ENCODE peak calls at places on chromosome 4, in four cellular contexts. One of them, this sample, is unnamed.

GRCh38 chr4:18366136-18366535 is 344.6 kb upstream of the LCORL start:
- DNase-seq in H1: no peak
- DNase-seq in HepG2: no peak
- DNase-seq in K562: no peak
- DNase-seq in this sample: no peak

GRCh38 chr4:154560824-154561231 is 2.0 kb upstream of the FGB start:
- DNase-seq in H1: no peak
- DNase-seq in K562: no peak
- DNase-seq in HepG2: peak; percentile 90
- DNase-seq in this sample: no peak

GRCh38 chr4:53012738-53013137 is 150.6 kb downstream of the RASL11B start:
- DNase-seq in K562: no peak
- DNase-seq in H1: no peak
- DNase-seq in HepG2: no peak
- DNase-seq in this sample: no peak

GRCh38 chr4:164529058-164529457 is 224.9 kb upstream of the SMIM31 start:
- DNase-seq in H1: no peak
- DNase-seq in HepG2: no peak
- DNase-seq in K562: no peak
- DNase-seq in this sample: no peak

GRCh38 chr4:55553442-55553841 is 6.7 kb upstream of the CLOCK start:
- DNase-seq in K562: no peak
- DNase-seq in HepG2: peak; percentile 67
- DNase-seq in H1: no peak
- DNase-seq in this sample: no peak

GRCh38 chr4:178612725-178613124 is 1170.5 kb upstream of the AGA start:
- DNase-seq in H1: no peak
- DNase-seq in K562: no peak
- DNase-seq in HepG2: no peak
- DNase-seq in this sample: no peak

GRCh38 chr4:15875663-15876460 is 62.7 kb downstream of the FGFBP1 start:
- DNase-seq in HepG2: no peak
- DNase-seq in H1: no peak
- DNase-seq in K562: no peak
- DNase-seq in this sample: no peak

GRCh38 chr4:25466966-25467697 is 90.1 kb downstream of the ANAPC4 start:
- DNase-seq in K562: no peak
- DNase-seq in HepG2: no peak
- DNase-seq in H1: no peak
- DNase-seq in this sample: no peak

GRCh38 chr4:122668241-122668640 is 47.4 kb upstream of the IL21 start:
- DNase-seq in H1: no peak
- DNase-seq in HepG2: no peak
- DNase-seq in K562: no peak
- DNase-seq in this sample: no peak

GRCh38 chr4:75990129-75990528 is 616 bp downstream of the SDAD1 start:
- DNase-seq in K562: peak; percentile 27
- DNase-seq in H1: no peak
- DNase-seq in HepG2: peak; percentile 3
- DNase-seq in this sample: no peak

GRCh38 chr4:161404346-161405110 is 759.3 kb downstream of the FSTL5 start:
- DNase-seq in HepG2: no peak
- DNase-seq in K562: no peak
- DNase-seq in H1: no peak
- DNase-seq in this sample: no peak

GRCh38 chr4:161003418-161004057 is 1160.3 kb downstream of the FSTL5 start:
- DNase-seq in HepG2: no peak
- DNase-seq in H1: no peak
- DNase-seq in K562: no peak
- DNase-seq in this sample: no peak

GRCh38 chr4:2806392-2807355 is 13.8 kb downstream of the SH3BP2 start:
- DNase-seq in HepG2: no peak
- DNase-seq in K562: no peak
- DNase-seq in H1: no peak
- DNase-seq in this sample: no peak

GRCh38 chr4:140252144-140252741 is 98.3 kb upstream of the MAML3 start:
- DNase-seq in HepG2: no peak
- DNase-seq in K562: no peak
- DNase-seq in H1: no peak
- DNase-seq in this sample: no peak
- TF ChIP-seq CBX5 in HepG2: no peak
- TF ChIP-seq CBX5 in K562: no peak
- TF ChIP-seq CBX5 in H1: no peak
- TF ChIP-seq CBX5 in this sample: no peak

DNA sequence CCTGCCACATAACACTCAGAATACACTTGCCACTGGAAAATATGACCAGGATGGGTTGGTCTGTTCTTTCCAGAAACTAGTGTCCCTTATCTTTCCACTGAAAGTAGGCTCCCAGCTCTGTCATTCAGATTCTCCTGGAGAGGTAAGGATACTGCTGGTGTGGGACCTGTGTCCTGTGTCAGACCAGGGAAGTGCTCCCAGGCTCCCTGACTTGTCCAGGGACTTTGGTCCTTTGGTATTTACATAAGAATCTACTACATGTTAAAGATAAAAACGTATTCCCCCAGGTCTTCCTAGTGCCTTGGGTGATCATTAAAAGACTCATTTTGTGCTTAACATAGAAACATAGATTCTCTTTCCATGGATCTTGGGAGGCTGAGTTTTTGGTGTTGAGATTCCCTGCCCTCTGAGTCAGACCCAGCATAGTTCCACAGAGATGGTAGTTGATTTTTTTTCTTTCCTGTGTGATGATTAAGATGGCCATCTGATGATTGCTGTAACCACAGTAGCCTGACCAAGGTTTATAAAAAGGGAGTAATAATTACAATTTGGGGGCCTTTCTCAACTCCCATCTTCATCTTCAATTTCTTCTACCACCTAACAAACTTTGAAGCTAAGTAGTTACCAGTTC is 159.8 kb upstream of the JADE1 start:
- DNase-seq in K562: no peak
- DNase-seq in HepG2: peak; percentile 6
- DNase-seq in H1: no peak
- DNase-seq in this sample: no peak
- TF ChIP-seq CBX5 in K562: no peak
- TF ChIP-seq CBX5 in HepG2: no peak
- TF ChIP-seq CBX5 in H1: no peak
- TF ChIP-seq CBX5 in this sample: no peak

DNA sequence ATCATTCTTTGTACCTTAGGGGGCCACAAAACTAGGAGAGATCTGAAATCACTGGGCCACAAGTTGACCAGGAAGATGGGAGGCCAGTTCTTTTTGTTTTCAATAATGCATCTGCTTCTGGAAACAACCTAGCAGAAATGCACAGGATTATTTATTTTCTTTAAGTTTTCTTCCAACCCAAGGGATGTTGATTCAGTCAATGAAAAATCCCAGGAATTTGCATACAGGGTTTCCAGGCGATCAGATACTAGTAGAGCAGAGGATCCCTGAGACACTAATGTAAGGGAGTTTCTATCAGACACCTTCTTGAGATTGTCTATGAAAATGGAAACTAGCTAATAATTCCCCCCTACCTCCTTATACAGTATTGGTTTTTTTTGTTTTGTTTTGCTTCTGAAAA is 7.4 kb downstream of the ATOH1 start:
- DNase-seq in H1: no peak
- DNase-seq in HepG2: no peak
- DNase-seq in K562: no peak
- DNase-seq in this sample: no peak
- TF ChIP-seq CBX5 in H1: no peak
- TF ChIP-seq CBX5 in HepG2: no peak
- TF ChIP-seq CBX5 in K562: no peak
- TF ChIP-seq CBX5 in this sample: no peak

GRCh38 chr4:26780524-26780923 is 80.1 kb upstream of the STIM2 start:
- DNase-seq in HepG2: no peak
- DNase-seq in H1: no peak
- DNase-seq in K562: no peak
- DNase-seq in this sample: no peak
- TF ChIP-seq CBX5 in HepG2: no peak
- TF ChIP-seq CBX5 in H1: no peak
- TF ChIP-seq CBX5 in K562: no peak
- TF ChIP-seq CBX5 in this sample: no peak

GRCh38 chr4:38113551-38113950 is 153.4 kb downstream of the PTTG2 start:
- DNase-seq in HepG2: no peak
- DNase-seq in K562: no peak
- DNase-seq in H1: no peak
- DNase-seq in this sample: no peak

GRCh38 chr4:38111024-38111423 is 150.8 kb downstream of the PTTG2 start:
- DNase-seq in H1: no peak
- DNase-seq in K562: no peak
- DNase-seq in HepG2: no peak
- DNase-seq in this sample: no peak

GRCh38 chr4:38113136-38113535 is 152.9 kb downstream of the PTTG2 start:
- DNase-seq in HepG2: no peak
- DNase-seq in K562: no peak
- DNase-seq in H1: no peak
- DNase-seq in this sample: no peak

GRCh38 chr4:38109896-38110295 is 149.7 kb downstream of the PTTG2 start:
- DNase-seq in HepG2: peak; percentile 73
- DNase-seq in K562: no peak
- DNase-seq in H1: no peak
- DNase-seq in this sample: no peak

DNA sequence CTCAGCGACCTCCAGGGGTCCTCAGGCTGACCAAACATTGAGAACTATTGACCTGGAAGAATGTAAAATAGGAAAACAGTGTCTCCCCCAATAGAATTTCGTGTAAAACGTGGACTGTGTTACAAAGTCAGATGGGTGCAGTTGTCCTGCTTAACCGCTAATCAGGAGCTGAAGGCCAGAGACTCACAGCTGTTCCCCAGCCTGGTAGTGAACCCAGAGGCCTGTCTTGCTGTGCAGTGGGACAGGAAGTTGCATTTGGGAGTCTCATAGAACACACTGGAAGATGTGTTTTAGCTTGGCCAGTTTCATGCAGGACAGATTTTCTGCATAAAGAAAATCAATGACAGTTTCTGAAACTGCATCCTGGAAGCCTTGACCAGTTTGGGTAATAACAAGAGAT is 151.5 kb downstream of the PTTG2 start:
- DNase-seq in H1: no peak
- DNase-seq in HepG2: no peak
- DNase-seq in K562: no peak
- DNase-seq in this sample: no peak
- TF ChIP-seq CBX5 in H1: no peak
- TF ChIP-seq CBX5 in HepG2: no peak
- TF ChIP-seq CBX5 in K562: no peak
- TF ChIP-seq CBX5 in this sample: no peak

GRCh38 chr4:11366859-11367258 is 61.8 kb downstream of the HS3ST1 start:
- DNase-seq in HepG2: no peak
- DNase-seq in H1: no peak
- DNase-seq in K562: no peak
- DNase-seq in this sample: no peak

GRCh38 chr4:11368701-11369115 is 60.0 kb downstream of the HS3ST1 start:
- DNase-seq in K562: no peak
- DNase-seq in HepG2: no peak
- DNase-seq in H1: no peak
- DNase-seq in this sample: no peak

GRCh38 chr4:11365039-11365438 is 63.7 kb downstream of the HS3ST1 start:
- DNase-seq in K562: no peak
- DNase-seq in HepG2: no peak
- DNase-seq in H1: no peak
- DNase-seq in this sample: no peak

GRCh38 chr4:11367371-11367770 is 61.3 kb downstream of the HS3ST1 start:
- DNase-seq in K562: no peak
- DNase-seq in HepG2: no peak
- DNase-seq in H1: no peak
- DNase-seq in this sample: no peak
- TF ChIP-seq CBX5 in K562: no peak
- TF ChIP-seq CBX5 in HepG2: no peak
- TF ChIP-seq CBX5 in H1: no peak
- TF ChIP-seq CBX5 in this sample: no peak

GRCh38 chr4:142238589-142238988 is 602.2 kb downstream of the IL15 start:
- DNase-seq in H1: no peak
- DNase-seq in HepG2: no peak
- DNase-seq in K562: no peak
- DNase-seq in this sample: no peak
- TF ChIP-seq CBX5 in H1: no peak
- TF ChIP-seq CBX5 in HepG2: no peak
- TF ChIP-seq CBX5 in K562: no peak
- TF ChIP-seq CBX5 in this sample: no peak

GRCh38 chr4:150591904-150592303 is 10.0 kb downstream of the MAB21L2 start:
- DNase-seq in H1: no peak
- DNase-seq in K562: no peak
- DNase-seq in HepG2: no peak
- DNase-seq in this sample: no peak

GRCh38 chr4:150588341-150588740 is 6.4 kb downstream of the MAB21L2 start:
- DNase-seq in K562: no peak
- DNase-seq in HepG2: no peak
- DNase-seq in H1: no peak
- DNase-seq in this sample: no peak

GRCh38 chr4:150589174-150589573 is 7.2 kb downstream of the MAB21L2 start:
- DNase-seq in HepG2: no peak
- DNase-seq in K562: no peak
- DNase-seq in H1: no peak
- DNase-seq in this sample: no peak

GRCh38 chr4:150593996-150594395 is 12.0 kb downstream of the MAB21L2 start:
- DNase-seq in K562: no peak
- DNase-seq in H1: no peak
- DNase-seq in HepG2: no peak
- DNase-seq in this sample: no peak

DNA sequence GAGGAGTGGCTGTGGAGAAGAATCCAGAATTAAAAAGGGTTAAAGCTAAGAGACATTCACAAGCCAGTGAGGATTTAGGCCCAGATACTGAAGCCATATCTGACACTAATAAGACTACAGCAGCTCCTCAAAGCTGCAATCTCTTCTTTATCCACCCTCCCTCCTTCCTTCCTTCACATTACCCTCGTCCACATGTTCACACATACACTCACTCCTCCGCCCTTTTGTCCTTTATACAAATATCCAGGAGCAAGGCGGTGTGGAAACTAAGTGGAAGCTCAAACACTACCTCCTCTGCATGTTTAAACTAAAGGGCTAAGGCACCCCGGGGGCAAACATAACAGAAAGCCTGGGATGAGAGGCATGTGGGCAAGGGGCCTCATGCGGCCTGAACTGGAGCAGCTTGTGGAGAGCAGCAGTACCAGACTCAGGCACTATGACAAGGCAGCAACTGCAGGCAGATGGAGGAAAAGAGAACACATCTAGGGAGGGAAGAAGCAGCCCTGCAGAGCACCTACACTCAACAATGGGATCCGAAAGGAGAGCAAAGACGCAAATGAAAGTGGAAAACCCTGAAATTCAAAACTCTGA is 9.4 kb downstream of the MAB21L2 start:
- DNase-seq in HepG2: peak; percentile 25
- DNase-seq in H1: no peak
- DNase-seq in K562: no peak
- DNase-seq in this sample: no peak
- TF ChIP-seq CBX5 in HepG2: no peak
- TF ChIP-seq CBX5 in H1: no peak
- TF ChIP-seq CBX5 in K562: no peak
- TF ChIP-seq CBX5 in this sample: no peak